ENCODE peak calls at places on chromosomes 16 and 17, in five cellular contexts. One of them, this sample, is unnamed.
A peak's percentile ranks its signal among the peaks of the same experiment; 100 is the strongest.

GRCh38 chr17:46771601-46772012 is 46.9 kb downstream of the WNT3 start:
- DNase-seq in NCI-H1694 treated with DMSO at 0.1 percent for 48 hours: peak; percentile 36
- DNase-seq in GF-D8: no peak
- DNase-seq in mucosa of gallbladder: no peak
- DNase-seq in activated CD4-positive, alpha-beta T cell treated with anti-CD3 and anti-CD28 coated beads, Interleukin-2, amount 10 ng/mL, durations not matched to agents 24 days and 14 days: no peak
- DNase-seq in this sample: no peak

GRCh38 chr16:66013497-66013896 is 353.0 kb upstream of the CDH5 start:
- DNase-seq in GF-D8: no peak
- DNase-seq in activated CD4-positive, alpha-beta T cell treated with anti-CD3 and anti-CD28 coated beads, Interleukin-2, amount 10 ng/mL, durations not matched to agents 24 days and 14 days: no peak
- DNase-seq in mucosa of gallbladder: no peak
- DNase-seq in NCI-H1694 treated with DMSO at 0.1 percent for 48 hours: no peak
- DNase-seq in this sample: no peak

GRCh38 chr16:66427036-66427446 is at the start of gene BEAN1:
- DNase-seq in GF-D8: no peak
- DNase-seq in NCI-H1694 treated with DMSO at 0.1 percent for 48 hours: no peak
- DNase-seq in mucosa of gallbladder: no peak
- DNase-seq in activated CD4-positive, alpha-beta T cell treated with anti-CD3 and anti-CD28 coated beads, Interleukin-2, amount 10 ng/mL, durations not matched to agents 24 days and 14 days: no peak
- DNase-seq in this sample: no peak

GRCh38 chr17:28950752-28951427 is 428 bp downstream of the PHF12 start:
- DNase-seq in activated CD4-positive, alpha-beta T cell treated with anti-CD3 and anti-CD28 coated beads, Interleukin-2, amount 10 ng/mL, durations not matched to agents 24 days and 14 days: no peak
- DNase-seq in NCI-H1694 treated with DMSO at 0.1 percent for 48 hours: no peak
- DNase-seq in GF-D8: no peak
- DNase-seq in mucosa of gallbladder: no peak
- DNase-seq in this sample: no peak

GRCh38 chr17:59678946-59679345 is 28.3 kb downstream of the PTRH2 start:
- DNase-seq in mucosa of gallbladder: no peak
- DNase-seq in GF-D8: no peak
- DNase-seq in NCI-H1694 treated with DMSO at 0.1 percent for 48 hours: no peak
- DNase-seq in activated CD4-positive, alpha-beta T cell treated with anti-CD3 and anti-CD28 coated beads, Interleukin-2, amount 10 ng/mL, durations not matched to agents 24 days and 14 days: no peak
- DNase-seq in this sample: no peak

GRCh38 chr16:83956336-83957289 is 3.6 kb downstream of the OSGIN1 start:
- DNase-seq in NCI-H1694 treated with DMSO at 0.1 percent for 48 hours: peak; percentile 58
- DNase-seq in GF-D8: peak; percentile 34
- DNase-seq in mucosa of gallbladder: peak; percentile 76
- DNase-seq in activated CD4-positive, alpha-beta T cell treated with anti-CD3 and anti-CD28 coated beads, Interleukin-2, amount 10 ng/mL, durations not matched to agents 24 days and 14 days: peak; percentile 93
- DNase-seq in this sample: peak; percentile 70

GRCh38 chr16:29116980-29117379 is 132.1 kb downstream of the LAT start:
- DNase-seq in mucosa of gallbladder: no peak
- DNase-seq in NCI-H1694 treated with DMSO at 0.1 percent for 48 hours: no peak
- DNase-seq in GF-D8: no peak
- DNase-seq in activated CD4-positive, alpha-beta T cell treated with anti-CD3 and anti-CD28 coated beads, Interleukin-2, amount 10 ng/mL, durations not matched to agents 24 days and 14 days: no peak
- DNase-seq in this sample: no peak

GRCh38 chr16:26194526-26194925 is 502.8 kb downstream of the HS3ST4 start:
- DNase-seq in activated CD4-positive, alpha-beta T cell treated with anti-CD3 and anti-CD28 coated beads, Interleukin-2, amount 10 ng/mL, durations not matched to agents 24 days and 14 days: no peak
- DNase-seq in mucosa of gallbladder: no peak
- DNase-seq in NCI-H1694 treated with DMSO at 0.1 percent for 48 hours: no peak
- DNase-seq in GF-D8: no peak
- DNase-seq in this sample: no peak

GRCh38 chr17:46942441-46943217 is 19.7 kb downstream of the GOSR2 start:
- DNase-seq in GF-D8: peak; percentile 17
- DNase-seq in mucosa of gallbladder: peak; percentile 58
- DNase-seq in activated CD4-positive, alpha-beta T cell treated with anti-CD3 and anti-CD28 coated beads, Interleukin-2, amount 10 ng/mL, durations not matched to agents 24 days and 14 days: peak; percentile 84
- DNase-seq in NCI-H1694 treated with DMSO at 0.1 percent for 48 hours: peak; percentile 81
- DNase-seq in this sample: peak; percentile 82

GRCh38 chr17:7404737-7405412 is 978 bp upstream of the TMEM256 start:
- DNase-seq in mucosa of gallbladder: no peak
- DNase-seq in NCI-H1694 treated with DMSO at 0.1 percent for 48 hours: no peak
- DNase-seq in activated CD4-positive, alpha-beta T cell treated with anti-CD3 and anti-CD28 coated beads, Interleukin-2, amount 10 ng/mL, durations not matched to agents 24 days and 14 days: peak; percentile 88
- DNase-seq in GF-D8: no peak
- DNase-seq in this sample: no peak

GRCh38 chr17:44029736-44030135 is 15.0 kb upstream of the TMEM101 start:
- DNase-seq in activated CD4-positive, alpha-beta T cell treated with anti-CD3 and anti-CD28 coated beads, Interleukin-2, amount 10 ng/mL, durations not matched to agents 24 days and 14 days: no peak
- DNase-seq in mucosa of gallbladder: no peak
- DNase-seq in NCI-H1694 treated with DMSO at 0.1 percent for 48 hours: no peak
- DNase-seq in GF-D8: no peak
- DNase-seq in this sample: no peak

GRCh38 chr17:45063198-45063597 is 2.1 kb downstream of the NMT1 start:
- DNase-seq in NCI-H1694 treated with DMSO at 0.1 percent for 48 hours: no peak
- DNase-seq in GF-D8: peak; percentile 23
- DNase-seq in mucosa of gallbladder: no peak
- DNase-seq in activated CD4-positive, alpha-beta T cell treated with anti-CD3 and anti-CD28 coated beads, Interleukin-2, amount 10 ng/mL, durations not matched to agents 24 days and 14 days: no peak
- DNase-seq in this sample: no peak

GRCh38 chr16:28531777-28532744 is 6.7 kb downstream of the NUPR1 start:
- DNase-seq in GF-D8: no peak
- DNase-seq in mucosa of gallbladder: peak; percentile 64
- DNase-seq in NCI-H1694 treated with DMSO at 0.1 percent for 48 hours: no peak
- DNase-seq in activated CD4-positive, alpha-beta T cell treated with anti-CD3 and anti-CD28 coated beads, Interleukin-2, amount 10 ng/mL, durations not matched to agents 24 days and 14 days: no peak
- DNase-seq in this sample: peak; percentile 84

GRCh38 chr16:25014500-25015147 is 545 bp downstream of the ARHGAP17 start:
- DNase-seq in GF-D8: no peak
- DNase-seq in NCI-H1694 treated with DMSO at 0.1 percent for 48 hours: peak; percentile 10
- DNase-seq in activated CD4-positive, alpha-beta T cell treated with anti-CD3 and anti-CD28 coated beads, Interleukin-2, amount 10 ng/mL, durations not matched to agents 24 days and 14 days: peak; percentile 73
- DNase-seq in mucosa of gallbladder: peak; percentile 34
- DNase-seq in this sample: peak; percentile 59

GRCh38 chr16:54284319-54284930 is 2.2 kb downstream of the IRX3 start:
- DNase-seq in activated CD4-positive, alpha-beta T cell treated with anti-CD3 and anti-CD28 coated beads, Interleukin-2, amount 10 ng/mL, durations not matched to agents 24 days and 14 days: peak; percentile 59
- DNase-seq in NCI-H1694 treated with DMSO at 0.1 percent for 48 hours: no peak
- DNase-seq in mucosa of gallbladder: no peak
- DNase-seq in GF-D8: no peak
- DNase-seq in this sample: no peak

GRCh38 chr16:85995591-85996461 is 96.9 kb downstream of the IRF8 start:
- DNase-seq in GF-D8: no peak
- DNase-seq in activated CD4-positive, alpha-beta T cell treated with anti-CD3 and anti-CD28 coated beads, Interleukin-2, amount 10 ng/mL, durations not matched to agents 24 days and 14 days: no peak
- DNase-seq in mucosa of gallbladder: no peak
- DNase-seq in NCI-H1694 treated with DMSO at 0.1 percent for 48 hours: no peak
- DNase-seq in this sample: no peak

GRCh38 chr17:50214986-50215730 is 13.7 kb upstream of the COL1A1 start:
- DNase-seq in GF-D8: no peak
- DNase-seq in NCI-H1694 treated with DMSO at 0.1 percent for 48 hours: no peak
- DNase-seq in mucosa of gallbladder: peak; percentile 9
- DNase-seq in activated CD4-positive, alpha-beta T cell treated with anti-CD3 and anti-CD28 coated beads, Interleukin-2, amount 10 ng/mL, durations not matched to agents 24 days and 14 days: no peak
- DNase-seq in this sample: no peak

GRCh38 chr16:16788004-16788403 is 409.1 kb downstream of the NPIPA7 start:
- DNase-seq in activated CD4-positive, alpha-beta T cell treated with anti-CD3 and anti-CD28 coated beads, Interleukin-2, amount 10 ng/mL, durations not matched to agents 24 days and 14 days: no peak
- DNase-seq in GF-D8: no peak
- DNase-seq in NCI-H1694 treated with DMSO at 0.1 percent for 48 hours: no peak
- DNase-seq in mucosa of gallbladder: no peak
- DNase-seq in this sample: no peak

GRCh38 chr16:20613471-20613887 is 37.3 kb upstream of the ACSM2B start:
- DNase-seq in activated CD4-positive, alpha-beta T cell treated with anti-CD3 and anti-CD28 coated beads, Interleukin-2, amount 10 ng/mL, durations not matched to agents 24 days and 14 days: no peak
- DNase-seq in mucosa of gallbladder: no peak
- DNase-seq in NCI-H1694 treated with DMSO at 0.1 percent for 48 hours: no peak
- DNase-seq in GF-D8: no peak
- DNase-seq in this sample: no peak

GRCh38 chr16:16037970-16038369 is 88.6 kb downstream of the ABCC1 start:
- DNase-seq in GF-D8: no peak
- DNase-seq in NCI-H1694 treated with DMSO at 0.1 percent for 48 hours: no peak
- DNase-seq in activated CD4-positive, alpha-beta T cell treated with anti-CD3 and anti-CD28 coated beads, Interleukin-2, amount 10 ng/mL, durations not matched to agents 24 days and 14 days: no peak
- DNase-seq in mucosa of gallbladder: no peak
- DNase-seq in this sample: no peak

GRCh38 chr17:17693955-17694228 is 12.6 kb downstream of the RAI1 start:
- DNase-seq in mucosa of gallbladder: no peak
- DNase-seq in activated CD4-positive, alpha-beta T cell treated with anti-CD3 and anti-CD28 coated beads, Interleukin-2, amount 10 ng/mL, durations not matched to agents 24 days and 14 days: no peak
- DNase-seq in NCI-H1694 treated with DMSO at 0.1 percent for 48 hours: no peak
- DNase-seq in GF-D8: no peak
- DNase-seq in this sample: no peak

GRCh38 chr17:82076018-82076784 is 10.6 kb upstream of the DUS1L start:
- DNase-seq in NCI-H1694 treated with DMSO at 0.1 percent for 48 hours: no peak
- DNase-seq in activated CD4-positive, alpha-beta T cell treated with anti-CD3 and anti-CD28 coated beads, Interleukin-2, amount 10 ng/mL, durations not matched to agents 24 days and 14 days: no peak
- DNase-seq in GF-D8: no peak
- DNase-seq in mucosa of gallbladder: no peak
- DNase-seq in this sample: no peak

GRCh38 chr17:40487371-40488020 is 13.9 kb downstream of the TNS4 start:
- DNase-seq in NCI-H1694 treated with DMSO at 0.1 percent for 48 hours: no peak
- DNase-seq in mucosa of gallbladder: no peak
- DNase-seq in GF-D8: no peak
- DNase-seq in activated CD4-positive, alpha-beta T cell treated with anti-CD3 and anti-CD28 coated beads, Interleukin-2, amount 10 ng/mL, durations not matched to agents 24 days and 14 days: no peak
- DNase-seq in this sample: no peak

GRCh38 chr17:35372846-35373531 is 432 bp downstream of the SLFN11 start:
- DNase-seq in mucosa of gallbladder: no peak
- DNase-seq in activated CD4-positive, alpha-beta T cell treated with anti-CD3 and anti-CD28 coated beads, Interleukin-2, amount 10 ng/mL, durations not matched to agents 24 days and 14 days: peak; percentile 80
- DNase-seq in NCI-H1694 treated with DMSO at 0.1 percent for 48 hours: no peak
- DNase-seq in GF-D8: peak; percentile 7
- DNase-seq in this sample: no peak

GRCh38 chr16:47732806-47733150 is 271.6 kb downstream of the PHKB start:
- DNase-seq in GF-D8: no peak
- DNase-seq in NCI-H1694 treated with DMSO at 0.1 percent for 48 hours: no peak
- DNase-seq in mucosa of gallbladder: no peak
- DNase-seq in activated CD4-positive, alpha-beta T cell treated with anti-CD3 and anti-CD28 coated beads, Interleukin-2, amount 10 ng/mL, durations not matched to agents 24 days and 14 days: peak; percentile 67
- DNase-seq in this sample: no peak

GRCh38 chr17:42050360-42051012 is at the start of gene C17orf113:
- DNase-seq in activated CD4-positive, alpha-beta T cell treated with anti-CD3 and anti-CD28 coated beads, Interleukin-2, amount 10 ng/mL, durations not matched to agents 24 days and 14 days: peak; percentile 80
- DNase-seq in GF-D8: no peak
- DNase-seq in mucosa of gallbladder: peak; percentile 42
- DNase-seq in NCI-H1694 treated with DMSO at 0.1 percent for 48 hours: no peak
- DNase-seq in this sample: peak; percentile 51

GRCh38 chr17:28405632-28406477 is at the start of gene SLC46A1:
- DNase-seq in NCI-H1694 treated with DMSO at 0.1 percent for 48 hours: peak; percentile 45
- DNase-seq in GF-D8: no peak
- DNase-seq in mucosa of gallbladder: peak; percentile 43
- DNase-seq in activated CD4-positive, alpha-beta T cell treated with anti-CD3 and anti-CD28 coated beads, Interleukin-2, amount 10 ng/mL, durations not matched to agents 24 days and 14 days: peak; percentile 81
- DNase-seq in this sample: peak; percentile 28

GRCh38 chr16:12252616-12253015 is 276.1 kb downstream of the SNX29 start:
- DNase-seq in NCI-H1694 treated with DMSO at 0.1 percent for 48 hours: peak; percentile 91
- DNase-seq in activated CD4-positive, alpha-beta T cell treated with anti-CD3 and anti-CD28 coated beads, Interleukin-2, amount 10 ng/mL, durations not matched to agents 24 days and 14 days: no peak
- DNase-seq in GF-D8: no peak
- DNase-seq in mucosa of gallbladder: no peak
- DNase-seq in this sample: no peak

GRCh38 chr16:56841659-56842058 is 23.3 kb upstream of the SLC12A3 start:
- DNase-seq in activated CD4-positive, alpha-beta T cell treated with anti-CD3 and anti-CD28 coated beads, Interleukin-2, amount 10 ng/mL, durations not matched to agents 24 days and 14 days: no peak
- DNase-seq in mucosa of gallbladder: no peak
- DNase-seq in NCI-H1694 treated with DMSO at 0.1 percent for 48 hours: no peak
- DNase-seq in GF-D8: no peak
- DNase-seq in this sample: no peak

GRCh38 chr16:27267037-27267677 is 1.4 kb downstream of the NSMCE1 start:
- DNase-seq in GF-D8: no peak
- DNase-seq in NCI-H1694 treated with DMSO at 0.1 percent for 48 hours: no peak
- DNase-seq in mucosa of gallbladder: no peak
- DNase-seq in activated CD4-positive, alpha-beta T cell treated with anti-CD3 and anti-CD28 coated beads, Interleukin-2, amount 10 ng/mL, durations not matched to agents 24 days and 14 days: no peak
- DNase-seq in this sample: no peak

GRCh38 chr16:29848420-29849297 is 14.4 kb downstream of the CDIPT start:
- DNase-seq in NCI-H1694 treated with DMSO at 0.1 percent for 48 hours: peak; percentile 45
- DNase-seq in activated CD4-positive, alpha-beta T cell treated with anti-CD3 and anti-CD28 coated beads, Interleukin-2, amount 10 ng/mL, durations not matched to agents 24 days and 14 days: peak; percentile 95
- DNase-seq in GF-D8: peak; percentile 14
- DNase-seq in mucosa of gallbladder: peak; percentile 77
- DNase-seq in this sample: peak; percentile 65

GRCh38 chr16:15055141-15056053 is 477 bp downstream of the NTAN1 start:
- DNase-seq in GF-D8: no peak
- DNase-seq in activated CD4-positive, alpha-beta T cell treated with anti-CD3 and anti-CD28 coated beads, Interleukin-2, amount 10 ng/mL, durations not matched to agents 24 days and 14 days: peak; percentile 70
- DNase-seq in mucosa of gallbladder: no peak
- DNase-seq in NCI-H1694 treated with DMSO at 0.1 percent for 48 hours: no peak
- DNase-seq in this sample: peak; percentile 34

GRCh38 chr16:30183236-30183960 is at the start of gene CORO1A:
- DNase-seq in mucosa of gallbladder: peak; percentile 79
- DNase-seq in NCI-H1694 treated with DMSO at 0.1 percent for 48 hours: peak; percentile 29
- DNase-seq in GF-D8: peak; percentile 71
- DNase-seq in activated CD4-positive, alpha-beta T cell treated with anti-CD3 and anti-CD28 coated beads, Interleukin-2, amount 10 ng/mL, durations not matched to agents 24 days and 14 days: peak; percentile 96
- DNase-seq in this sample: peak; percentile 51

GRCh38 chr17:43905400-43905984 is 1.8 kb downstream of the MPP2 start:
- DNase-seq in GF-D8: no peak
- DNase-seq in NCI-H1694 treated with DMSO at 0.1 percent for 48 hours: peak; percentile 47
- DNase-seq in mucosa of gallbladder: no peak
- DNase-seq in activated CD4-positive, alpha-beta T cell treated with anti-CD3 and anti-CD28 coated beads, Interleukin-2, amount 10 ng/mL, durations not matched to agents 24 days and 14 days: no peak
- DNase-seq in this sample: no peak

GRCh38 chr17:68961204-68961893 is 6.2 kb upstream of the ABCA8 start:
- DNase-seq in GF-D8: no peak
- DNase-seq in activated CD4-positive, alpha-beta T cell treated with anti-CD3 and anti-CD28 coated beads, Interleukin-2, amount 10 ng/mL, durations not matched to agents 24 days and 14 days: no peak
- DNase-seq in NCI-H1694 treated with DMSO at 0.1 percent for 48 hours: peak; percentile 98
- DNase-seq in mucosa of gallbladder: no peak
- DNase-seq in this sample: no peak

GRCh38 chr16:87143661-87144121 is 173.5 kb downstream of the C16orf95 start:
- DNase-seq in mucosa of gallbladder: no peak
- DNase-seq in activated CD4-positive, alpha-beta T cell treated with anti-CD3 and anti-CD28 coated beads, Interleukin-2, amount 10 ng/mL, durations not matched to agents 24 days and 14 days: no peak
- DNase-seq in NCI-H1694 treated with DMSO at 0.1 percent for 48 hours: no peak
- DNase-seq in GF-D8: no peak
- DNase-seq in this sample: no peak

GRCh38 chr16:22220714-22221113 is 14.6 kb downstream of the EEF2K start:
- DNase-seq in GF-D8: no peak
- DNase-seq in activated CD4-positive, alpha-beta T cell treated with anti-CD3 and anti-CD28 coated beads, Interleukin-2, amount 10 ng/mL, durations not matched to agents 24 days and 14 days: no peak
- DNase-seq in mucosa of gallbladder: peak; percentile 19
- DNase-seq in NCI-H1694 treated with DMSO at 0.1 percent for 48 hours: no peak
- DNase-seq in this sample: no peak

GRCh38 chr17:27083408-27084185 is 210.3 kb upstream of the WSB1 start:
- DNase-seq in GF-D8: no peak
- DNase-seq in activated CD4-positive, alpha-beta T cell treated with anti-CD3 and anti-CD28 coated beads, Interleukin-2, amount 10 ng/mL, durations not matched to agents 24 days and 14 days: no peak
- DNase-seq in mucosa of gallbladder: no peak
- DNase-seq in NCI-H1694 treated with DMSO at 0.1 percent for 48 hours: no peak
- DNase-seq in this sample: no peak

GRCh38 chr16:27237229-27238015 is 31.1 kb downstream of the NSMCE1 start:
- DNase-seq in activated CD4-positive, alpha-beta T cell treated with anti-CD3 and anti-CD28 coated beads, Interleukin-2, amount 10 ng/mL, durations not matched to agents 24 days and 14 days: peak; percentile 93
- DNase-seq in NCI-H1694 treated with DMSO at 0.1 percent for 48 hours: peak; percentile 14
- DNase-seq in GF-D8: peak; percentile 68
- DNase-seq in mucosa of gallbladder: peak; percentile 41
- DNase-seq in this sample: no peak